ENCODE peak calls at places on chromosomes 2 and 18, in ten cellular contexts. One of them, this sample, is unnamed. For H3K4me1, the result is how much of the 10 kb centered on the place peaks cover.

GRCh38 chr18:33751613-33752221 is 173.7 kb downstream of the ASXL3 start:
- DNase-seq in HCT116: no peak
- DNase-seq in effector memory CD4-positive, alpha-beta T cell: no peak
- DNase-seq in tibial artery: no peak
- DNase-seq in hepatocyte: peak
- DNase-seq in CD8-positive, alpha-beta memory T cell: no peak
- DNase-seq in stomach: no peak
- DNase-seq in esophagus muscularis mucosa: no peak
- DNase-seq in mammary epithelial cell: no peak
- DNase-seq in gastrocnemius medialis: no peak
- DNase-seq in this sample: no peak

GRCh38 chr2:113175736-113176695 is 2.2 kb downstream of the PSD4 start:
- DNase-seq in tibial artery: peak
- DNase-seq in hepatocyte: no peak
- DNase-seq in stomach: no peak
- DNase-seq in esophagus muscularis mucosa: no peak
- DNase-seq in gastrocnemius medialis: no peak
- DNase-seq in effector memory CD4-positive, alpha-beta T cell: no peak
- DNase-seq in HCT116: no peak
- DNase-seq in CD8-positive, alpha-beta memory T cell: no peak
- DNase-seq in mammary epithelial cell: no peak
- DNase-seq in this sample: no peak

GRCh38 chr18:48920408-48921038 is 30.2 kb downstream of the SMAD7 start:
- DNase-seq in effector memory CD4-positive, alpha-beta T cell: no peak
- DNase-seq in tibial artery: peak
- DNase-seq in esophagus muscularis mucosa: no peak
- DNase-seq in hepatocyte: peak
- DNase-seq in HCT116: no peak
- DNase-seq in mammary epithelial cell: no peak
- DNase-seq in stomach: no peak
- DNase-seq in gastrocnemius medialis: no peak
- DNase-seq in CD8-positive, alpha-beta memory T cell: peak
- DNase-seq in this sample: no peak

GRCh38 chr2:27428978-27429541 is 629 bp downstream of the NRBP1 start:
- DNase-seq in gastrocnemius medialis: peak
- DNase-seq in esophagus muscularis mucosa: peak
- DNase-seq in effector memory CD4-positive, alpha-beta T cell: peak
- DNase-seq in tibial artery: peak
- DNase-seq in HCT116: peak
- DNase-seq in hepatocyte: peak
- DNase-seq in mammary epithelial cell: peak
- DNase-seq in stomach: peak
- DNase-seq in CD8-positive, alpha-beta memory T cell: peak
- DNase-seq in this sample: peak

GRCh38 chr18:79823120-79823519 is 25.4 kb downstream of the KCNG2 start:
- DNase-seq in hepatocyte: no peak
- DNase-seq in CD8-positive, alpha-beta memory T cell: no peak
- DNase-seq in esophagus muscularis mucosa: no peak
- DNase-seq in HCT116: no peak
- DNase-seq in stomach: no peak
- DNase-seq in mammary epithelial cell: no peak
- DNase-seq in gastrocnemius medialis: no peak
- DNase-seq in effector memory CD4-positive, alpha-beta T cell: no peak
- DNase-seq in tibial artery: no peak
- DNase-seq in this sample: no peak

GRCh38 chr2:190792956-190793888 is 87.4 kb upstream of the GLS start:
- DNase-seq in stomach: no peak
- DNase-seq in tibial artery: no peak
- DNase-seq in hepatocyte: no peak
- DNase-seq in HCT116: no peak
- DNase-seq in mammary epithelial cell: no peak
- DNase-seq in effector memory CD4-positive, alpha-beta T cell: no peak
- DNase-seq in gastrocnemius medialis: no peak
- DNase-seq in esophagus muscularis mucosa: no peak
- DNase-seq in CD8-positive, alpha-beta memory T cell: no peak
- DNase-seq in this sample: no peak

GRCh38 chr2:110789706-110790105 is 57.3 kb downstream of the ACOXL start:
- DNase-seq in effector memory CD4-positive, alpha-beta T cell: no peak
- DNase-seq in HCT116: no peak
- DNase-seq in hepatocyte: no peak
- DNase-seq in tibial artery: peak
- DNase-seq in CD8-positive, alpha-beta memory T cell: no peak
- DNase-seq in stomach: no peak
- DNase-seq in gastrocnemius medialis: no peak
- DNase-seq in esophagus muscularis mucosa: no peak
- DNase-seq in mammary epithelial cell: no peak
- DNase-seq in this sample: no peak

GRCh38 chr18:26536032-26536431 is 12.3 kb downstream of the KCTD1 start:
- DNase-seq in effector memory CD4-positive, alpha-beta T cell: no peak
- DNase-seq in esophagus muscularis mucosa: no peak
- DNase-seq in hepatocyte: no peak
- DNase-seq in stomach: no peak
- DNase-seq in gastrocnemius medialis: no peak
- DNase-seq in mammary epithelial cell: peak
- DNase-seq in HCT116: no peak
- DNase-seq in tibial artery: no peak
- DNase-seq in CD8-positive, alpha-beta memory T cell: no peak
- DNase-seq in this sample: no peak

GRCh38 chr18:55400590-55401274 is 187.3 kb downstream of the TCF4 start:
- DNase-seq in effector memory CD4-positive, alpha-beta T cell: no peak
- DNase-seq in gastrocnemius medialis: no peak
- DNase-seq in CD8-positive, alpha-beta memory T cell: no peak
- DNase-seq in mammary epithelial cell: no peak
- DNase-seq in hepatocyte: no peak
- DNase-seq in stomach: no peak
- DNase-seq in esophagus muscularis mucosa: no peak
- DNase-seq in HCT116: no peak
- DNase-seq in tibial artery: no peak
- DNase-seq in this sample: no peak

GRCh38 chr2:229270551-229271410 is at the start of gene PID1:
- DNase-seq in esophagus muscularis mucosa: no peak
- DNase-seq in gastrocnemius medialis: no peak
- DNase-seq in mammary epithelial cell: peak
- DNase-seq in HCT116: no peak
- DNase-seq in tibial artery: no peak
- DNase-seq in hepatocyte: peak
- DNase-seq in CD8-positive, alpha-beta memory T cell: no peak
- DNase-seq in effector memory CD4-positive, alpha-beta T cell: no peak
- DNase-seq in stomach: no peak
- DNase-seq in this sample: no peak

GRCh38 chr2:236607471-236608307 is 38.1 kb downstream of the ACKR3 start:
- DNase-seq in esophagus muscularis mucosa: no peak
- DNase-seq in gastrocnemius medialis: no peak
- DNase-seq in CD8-positive, alpha-beta memory T cell: no peak
- DNase-seq in HCT116: no peak
- DNase-seq in hepatocyte: peak
- DNase-seq in effector memory CD4-positive, alpha-beta T cell: no peak
- DNase-seq in tibial artery: no peak
- DNase-seq in mammary epithelial cell: peak
- DNase-seq in stomach: no peak
- DNase-seq in this sample: no peak

GRCh38 chr2:191296083-191297006 is 51.1 kb downstream of the MYO1B start:
- DNase-seq in HCT116: no peak
- DNase-seq in CD8-positive, alpha-beta memory T cell: no peak
- DNase-seq in tibial artery: no peak
- DNase-seq in gastrocnemius medialis: no peak
- DNase-seq in esophagus muscularis mucosa: no peak
- DNase-seq in effector memory CD4-positive, alpha-beta T cell: no peak
- DNase-seq in stomach: no peak
- DNase-seq in hepatocyte: no peak
- DNase-seq in mammary epithelial cell: no peak
- DNase-seq in this sample: no peak

GRCh38 chr18:5207471-5207870 is 10.4 kb upstream of the AKAIN1 start:
- DNase-seq in stomach: no peak
- DNase-seq in hepatocyte: no peak
- DNase-seq in gastrocnemius medialis: no peak
- DNase-seq in tibial artery: no peak
- DNase-seq in mammary epithelial cell: no peak
- DNase-seq in HCT116: no peak
- DNase-seq in esophagus muscularis mucosa: no peak
- DNase-seq in effector memory CD4-positive, alpha-beta T cell: no peak
- DNase-seq in CD8-positive, alpha-beta memory T cell: no peak
- DNase-seq in this sample: no peak
- H3K4me1 ChIP-seq in stomach: under half
- H3K4me1 ChIP-seq in hepatocyte: under half
- H3K4me1 ChIP-seq in gastrocnemius medialis: under half
- H3K4me1 ChIP-seq in tibial artery: under half
- H3K4me1 ChIP-seq in mammary epithelial cell: under half
- H3K4me1 ChIP-seq in HCT116: under half
- H3K4me1 ChIP-seq in esophagus muscularis mucosa: under half
- H3K4me1 ChIP-seq in effector memory CD4-positive, alpha-beta T cell: under half
- H3K4me1 ChIP-seq in CD8-positive, alpha-beta memory T cell: under half
- H3K4me1 ChIP-seq in this sample: under half

DNA sequence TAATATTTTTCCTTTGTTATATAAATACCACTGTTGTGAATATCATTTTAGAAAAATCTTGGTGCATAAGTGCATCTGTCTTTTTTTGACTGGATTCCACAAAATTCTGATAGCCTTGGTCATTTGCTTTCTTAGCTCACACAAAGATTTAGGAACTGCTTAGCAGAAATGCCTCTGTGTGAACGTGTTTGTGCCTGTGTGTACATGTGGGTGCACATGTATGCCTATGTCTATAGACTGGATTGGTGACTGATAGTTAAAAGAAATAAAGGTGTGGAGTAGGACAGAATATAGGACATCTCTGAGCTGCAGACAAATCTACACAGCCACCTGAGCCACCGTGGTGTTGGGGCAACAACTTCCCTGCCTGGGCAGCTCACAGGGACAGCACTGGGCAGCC is 93.8 kb downstream of the TSN start:
- DNase-seq in gastrocnemius medialis: no peak
- DNase-seq in hepatocyte: no peak
- DNase-seq in effector memory CD4-positive, alpha-beta T cell: no peak
- DNase-seq in mammary epithelial cell: no peak
- DNase-seq in HCT116: no peak
- DNase-seq in esophagus muscularis mucosa: no peak
- DNase-seq in CD8-positive, alpha-beta memory T cell: no peak
- DNase-seq in tibial artery: no peak
- DNase-seq in stomach: no peak
- DNase-seq in this sample: no peak
- H3K27ac ChIP-seq in gastrocnemius medialis: no peak
- H3K27ac ChIP-seq in hepatocyte: no peak
- H3K27ac ChIP-seq in effector memory CD4-positive, alpha-beta T cell: no peak
- H3K27ac ChIP-seq in mammary epithelial cell: no peak
- H3K27ac ChIP-seq in HCT116: no peak
- H3K27ac ChIP-seq in esophagus muscularis mucosa: no peak
- H3K27ac ChIP-seq in CD8-positive, alpha-beta memory T cell: no peak
- H3K27ac ChIP-seq in tibial artery: no peak
- H3K27ac ChIP-seq in stomach: no peak
- H3K27ac ChIP-seq in this sample: no peak

GRCh38 chr2:69754633-69755032 is 12.7 kb downstream of the ANXA4 start:
- DNase-seq in esophagus muscularis mucosa: no peak
- DNase-seq in mammary epithelial cell: no peak
- DNase-seq in CD8-positive, alpha-beta memory T cell: no peak
- DNase-seq in hepatocyte: no peak
- DNase-seq in gastrocnemius medialis: no peak
- DNase-seq in HCT116: no peak
- DNase-seq in stomach: no peak
- DNase-seq in tibial artery: no peak
- DNase-seq in effector memory CD4-positive, alpha-beta T cell: no peak
- DNase-seq in this sample: no peak
- H3K4me3 ChIP-seq in esophagus muscularis mucosa: no peak
- H3K4me3 ChIP-seq in mammary epithelial cell: no peak
- H3K4me3 ChIP-seq in CD8-positive, alpha-beta memory T cell: no peak
- H3K4me3 ChIP-seq in hepatocyte: no peak
- H3K4me3 ChIP-seq in gastrocnemius medialis: no peak
- H3K4me3 ChIP-seq in HCT116: no peak
- H3K4me3 ChIP-seq in stomach: peak
- H3K4me3 ChIP-seq in tibial artery: peak
- H3K4me3 ChIP-seq in effector memory CD4-positive, alpha-beta T cell: no peak
- H3K4me3 ChIP-seq in this sample: peak

GRCh38 chr2:234976479-234977227 is 24.8 kb downstream of the SH3BP4 start:
- DNase-seq in mammary epithelial cell: no peak
- DNase-seq in HCT116: no peak
- DNase-seq in hepatocyte: no peak
- DNase-seq in stomach: no peak
- DNase-seq in esophagus muscularis mucosa: no peak
- DNase-seq in CD8-positive, alpha-beta memory T cell: no peak
- DNase-seq in gastrocnemius medialis: no peak
- DNase-seq in effector memory CD4-positive, alpha-beta T cell: no peak
- DNase-seq in tibial artery: no peak
- DNase-seq in this sample: no peak
- H3K4me1 ChIP-seq in mammary epithelial cell: half or more
- H3K4me1 ChIP-seq in HCT116: half or more
- H3K4me1 ChIP-seq in hepatocyte: under half
- H3K4me1 ChIP-seq in stomach: half or more
- H3K4me1 ChIP-seq in esophagus muscularis mucosa: half or more
- H3K4me1 ChIP-seq in CD8-positive, alpha-beta memory T cell: under half
- H3K4me1 ChIP-seq in gastrocnemius medialis: under half
- H3K4me1 ChIP-seq in effector memory CD4-positive, alpha-beta T cell: under half
- H3K4me1 ChIP-seq in tibial artery: under half
- H3K4me1 ChIP-seq in this sample: under half

GRCh38 chr2:217828336-217828735 is 174.5 kb downstream of the TNS1 start:
- DNase-seq in gastrocnemius medialis: no peak
- DNase-seq in hepatocyte: no peak
- DNase-seq in tibial artery: no peak
- DNase-seq in esophagus muscularis mucosa: no peak
- DNase-seq in stomach: no peak
- DNase-seq in HCT116: no peak
- DNase-seq in effector memory CD4-positive, alpha-beta T cell: no peak
- DNase-seq in CD8-positive, alpha-beta memory T cell: no peak
- DNase-seq in mammary epithelial cell: no peak
- DNase-seq in this sample: no peak
- H3K27ac ChIP-seq in gastrocnemius medialis: peak
- H3K27ac ChIP-seq in hepatocyte: no peak
- H3K27ac ChIP-seq in tibial artery: peak
- H3K27ac ChIP-seq in esophagus muscularis mucosa: peak
- H3K27ac ChIP-seq in stomach: peak
- H3K27ac ChIP-seq in HCT116: no peak
- H3K27ac ChIP-seq in effector memory CD4-positive, alpha-beta T cell: no peak
- H3K27ac ChIP-seq in CD8-positive, alpha-beta memory T cell: no peak
- H3K27ac ChIP-seq in mammary epithelial cell: no peak
- H3K27ac ChIP-seq in this sample: peak

DNA sequence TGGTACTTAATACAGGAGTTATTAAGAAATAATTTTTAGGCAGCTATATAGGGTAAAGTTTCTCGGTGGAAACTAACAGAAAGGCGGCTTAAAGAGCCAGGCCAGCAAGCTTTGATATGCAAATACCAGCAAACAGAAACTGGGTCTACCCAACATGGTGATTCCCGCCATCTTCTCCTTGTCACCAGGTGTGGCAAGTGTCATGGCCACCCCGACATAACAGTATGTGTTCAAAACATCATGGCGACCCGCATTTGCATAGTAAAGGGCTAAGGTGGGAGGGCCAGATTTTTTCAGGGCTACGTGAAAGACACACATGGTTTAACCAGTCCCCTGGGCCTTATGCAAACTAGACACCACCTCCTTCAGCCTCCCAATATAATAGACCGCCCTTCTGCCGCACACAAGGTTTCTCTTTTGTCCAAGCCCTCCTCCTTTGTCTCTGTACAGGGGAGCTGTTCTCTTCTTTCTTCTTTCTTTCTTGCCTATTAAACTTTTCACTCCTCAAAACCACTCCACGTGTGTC is 260.4 kb downstream of the METTL4 start:
- DNase-seq in HCT116: no peak
- DNase-seq in hepatocyte: no peak
- DNase-seq in effector memory CD4-positive, alpha-beta T cell: no peak
- DNase-seq in CD8-positive, alpha-beta memory T cell: no peak
- DNase-seq in tibial artery: no peak
- DNase-seq in gastrocnemius medialis: no peak
- DNase-seq in stomach: no peak
- DNase-seq in mammary epithelial cell: no peak
- DNase-seq in esophagus muscularis mucosa: no peak
- DNase-seq in this sample: no peak
- H3K4me3 ChIP-seq in HCT116: no peak
- H3K4me3 ChIP-seq in hepatocyte: no peak
- H3K4me3 ChIP-seq in effector memory CD4-positive, alpha-beta T cell: no peak
- H3K4me3 ChIP-seq in CD8-positive, alpha-beta memory T cell: no peak
- H3K4me3 ChIP-seq in tibial artery: no peak
- H3K4me3 ChIP-seq in gastrocnemius medialis: no peak
- H3K4me3 ChIP-seq in stomach: no peak
- H3K4me3 ChIP-seq in mammary epithelial cell: no peak
- H3K4me3 ChIP-seq in esophagus muscularis mucosa: no peak
- H3K4me3 ChIP-seq in this sample: no peak